ENCODE peak calls at places on chromosome 12, in eight cellular contexts. One of them, this sample, is unnamed.

GRCh38 chr12:95805864-95806669 is 15.5 kb upstream of the NTN4 start:
- DNase-seq in fibroblast of villous mesenchyme: peak; percentile 86
- DNase-seq in stimulated activated CD8-positive, alpha-beta memory T cell treated with anti-CD3 and anti-CD28 coated beads, Interleukin-4, amount 100 ng/mL, for 4 hours: no peak
- DNase-seq in left colon: no peak
- DNase-seq in NCI-H1694 treated with DMSO at 0.1 percent for 48 hours: no peak
- DNase-seq in non-pigmented ciliary epithelial cell: peak; percentile 92
- DNase-seq in hypothalamus: no peak
- DNase-seq in HS-27A: peak; percentile 98
- DNase-seq in this sample: peak; percentile 87

GRCh38 chr12:65355461-65355860 is 77.0 kb downstream of the MSRB3 start:
- DNase-seq in fibroblast of villous mesenchyme: peak; percentile 53
- DNase-seq in stimulated activated CD8-positive, alpha-beta memory T cell treated with anti-CD3 and anti-CD28 coated beads, Interleukin-4, amount 100 ng/mL, for 4 hours: no peak
- DNase-seq in left colon: no peak
- DNase-seq in NCI-H1694 treated with DMSO at 0.1 percent for 48 hours: no peak
- DNase-seq in non-pigmented ciliary epithelial cell: no peak
- DNase-seq in hypothalamus: no peak
- DNase-seq in HS-27A: no peak
- DNase-seq in this sample: no peak

GRCh38 chr12:119417440-119417839 is 82.9 kb downstream of the CCDC60 start:
- DNase-seq in fibroblast of villous mesenchyme: no peak
- DNase-seq in stimulated activated CD8-positive, alpha-beta memory T cell treated with anti-CD3 and anti-CD28 coated beads, Interleukin-4, amount 100 ng/mL, for 4 hours: no peak
- DNase-seq in left colon: no peak
- DNase-seq in NCI-H1694 treated with DMSO at 0.1 percent for 48 hours: no peak
- DNase-seq in non-pigmented ciliary epithelial cell: no peak
- DNase-seq in hypothalamus: no peak
- DNase-seq in HS-27A: no peak
- DNase-seq in this sample: no peak

GRCh38 chr12:49094104-49094948 is at the start of gene DHH:
- DNase-seq in fibroblast of villous mesenchyme: no peak
- DNase-seq in stimulated activated CD8-positive, alpha-beta memory T cell treated with anti-CD3 and anti-CD28 coated beads, Interleukin-4, amount 100 ng/mL, for 4 hours: no peak
- DNase-seq in left colon: no peak
- DNase-seq in NCI-H1694 treated with DMSO at 0.1 percent for 48 hours: no peak
- DNase-seq in non-pigmented ciliary epithelial cell: no peak
- DNase-seq in hypothalamus: no peak
- DNase-seq in HS-27A: no peak
- DNase-seq in this sample: no peak

GRCh38 chr12:54967461-54967860 is 17.1 kb downstream of the TESPA1 start:
- DNase-seq in fibroblast of villous mesenchyme: no peak
- DNase-seq in stimulated activated CD8-positive, alpha-beta memory T cell treated with anti-CD3 and anti-CD28 coated beads, Interleukin-4, amount 100 ng/mL, for 4 hours: no peak
- DNase-seq in left colon: no peak
- DNase-seq in NCI-H1694 treated with DMSO at 0.1 percent for 48 hours: no peak
- DNase-seq in non-pigmented ciliary epithelial cell: no peak
- DNase-seq in hypothalamus: no peak
- DNase-seq in HS-27A: no peak
- DNase-seq in this sample: no peak

GRCh38 chr12:3727354-3727753 is 25.6 kb downstream of the CRACR2A start:
- DNase-seq in fibroblast of villous mesenchyme: no peak
- DNase-seq in stimulated activated CD8-positive, alpha-beta memory T cell treated with anti-CD3 and anti-CD28 coated beads, Interleukin-4, amount 100 ng/mL, for 4 hours: no peak
- DNase-seq in left colon: no peak
- DNase-seq in NCI-H1694 treated with DMSO at 0.1 percent for 48 hours: no peak
- DNase-seq in non-pigmented ciliary epithelial cell: no peak
- DNase-seq in hypothalamus: no peak
- DNase-seq in HS-27A: no peak
- DNase-seq in this sample: no peak

GRCh38 chr12:100963381-100963780 is 168.8 kb downstream of the ANO4 start:
- DNase-seq in fibroblast of villous mesenchyme: peak; percentile 30
- DNase-seq in stimulated activated CD8-positive, alpha-beta memory T cell treated with anti-CD3 and anti-CD28 coated beads, Interleukin-4, amount 100 ng/mL, for 4 hours: no peak
- DNase-seq in left colon: no peak
- DNase-seq in NCI-H1694 treated with DMSO at 0.1 percent for 48 hours: no peak
- DNase-seq in non-pigmented ciliary epithelial cell: no peak
- DNase-seq in hypothalamus: no peak
- DNase-seq in HS-27A: no peak
- DNase-seq in this sample: no peak

GRCh38 chr12:76519538-76519937 is 40.0 kb downstream of the OSBPL8 start:
- DNase-seq in fibroblast of villous mesenchyme: no peak
- DNase-seq in stimulated activated CD8-positive, alpha-beta memory T cell treated with anti-CD3 and anti-CD28 coated beads, Interleukin-4, amount 100 ng/mL, for 4 hours: no peak
- DNase-seq in left colon: no peak
- DNase-seq in NCI-H1694 treated with DMSO at 0.1 percent for 48 hours: no peak
- DNase-seq in non-pigmented ciliary epithelial cell: peak; percentile 81
- DNase-seq in hypothalamus: no peak
- DNase-seq in HS-27A: no peak
- DNase-seq in this sample: no peak

GRCh38 chr12:69738351-69739286 is at the start of gene RAB3IP:
- DNase-seq in fibroblast of villous mesenchyme: peak; percentile 70
- DNase-seq in stimulated activated CD8-positive, alpha-beta memory T cell treated with anti-CD3 and anti-CD28 coated beads, Interleukin-4, amount 100 ng/mL, for 4 hours: peak; percentile 86
- DNase-seq in left colon: peak; percentile 87
- DNase-seq in NCI-H1694 treated with DMSO at 0.1 percent for 48 hours: peak; percentile 38
- DNase-seq in non-pigmented ciliary epithelial cell: no peak
- DNase-seq in hypothalamus: peak; percentile 48
- DNase-seq in HS-27A: peak; percentile 36
- DNase-seq in this sample: peak; percentile 30

GRCh38 chr12:33967760-33968159 is 54.5 kb upstream of the ALG10 start:
- DNase-seq in fibroblast of villous mesenchyme: no peak
- DNase-seq in stimulated activated CD8-positive, alpha-beta memory T cell treated with anti-CD3 and anti-CD28 coated beads, Interleukin-4, amount 100 ng/mL, for 4 hours: no peak
- DNase-seq in left colon: no peak
- DNase-seq in NCI-H1694 treated with DMSO at 0.1 percent for 48 hours: no peak
- DNase-seq in non-pigmented ciliary epithelial cell: no peak
- DNase-seq in hypothalamus: no peak
- DNase-seq in HS-27A: no peak
- DNase-seq in this sample: no peak

GRCh38 chr12:107590369-107591094 is 95.1 kb upstream of the PWP1 start:
- DNase-seq in fibroblast of villous mesenchyme: no peak
- DNase-seq in stimulated activated CD8-positive, alpha-beta memory T cell treated with anti-CD3 and anti-CD28 coated beads, Interleukin-4, amount 100 ng/mL, for 4 hours: no peak
- DNase-seq in left colon: no peak
- DNase-seq in NCI-H1694 treated with DMSO at 0.1 percent for 48 hours: no peak
- DNase-seq in non-pigmented ciliary epithelial cell: no peak
- DNase-seq in hypothalamus: no peak
- DNase-seq in HS-27A: no peak
- DNase-seq in this sample: no peak

GRCh38 chr12:27437839-27438238 is 8.7 kb upstream of the SMCO2 start:
- DNase-seq in fibroblast of villous mesenchyme: no peak
- DNase-seq in stimulated activated CD8-positive, alpha-beta memory T cell treated with anti-CD3 and anti-CD28 coated beads, Interleukin-4, amount 100 ng/mL, for 4 hours: no peak
- DNase-seq in left colon: no peak
- DNase-seq in NCI-H1694 treated with DMSO at 0.1 percent for 48 hours: no peak
- DNase-seq in non-pigmented ciliary epithelial cell: no peak
- DNase-seq in hypothalamus: no peak
- DNase-seq in HS-27A: no peak
- DNase-seq in this sample: no peak

GRCh38 chr12:54981796-54982195 is 2.8 kb downstream of the TESPA1 start:
- DNase-seq in fibroblast of villous mesenchyme: no peak
- DNase-seq in stimulated activated CD8-positive, alpha-beta memory T cell treated with anti-CD3 and anti-CD28 coated beads, Interleukin-4, amount 100 ng/mL, for 4 hours: peak; percentile 19
- DNase-seq in left colon: no peak
- DNase-seq in NCI-H1694 treated with DMSO at 0.1 percent for 48 hours: no peak
- DNase-seq in non-pigmented ciliary epithelial cell: no peak
- DNase-seq in hypothalamus: no peak
- DNase-seq in HS-27A: no peak
- DNase-seq in this sample: no peak

GRCh38 chr12:3218150-3218845 is 141.1 kb downstream of the TSPAN9 start:
- DNase-seq in fibroblast of villous mesenchyme: peak; percentile 84
- DNase-seq in stimulated activated CD8-positive, alpha-beta memory T cell treated with anti-CD3 and anti-CD28 coated beads, Interleukin-4, amount 100 ng/mL, for 4 hours: no peak
- DNase-seq in left colon: peak; percentile 51
- DNase-seq in NCI-H1694 treated with DMSO at 0.1 percent for 48 hours: peak; percentile 88
- DNase-seq in non-pigmented ciliary epithelial cell: no peak
- DNase-seq in hypothalamus: no peak
- DNase-seq in HS-27A: no peak
- DNase-seq in this sample: no peak

GRCh38 chr12:630656-631632 is 32.3 kb downstream of the NINJ2 start:
- DNase-seq in fibroblast of villous mesenchyme: no peak
- DNase-seq in stimulated activated CD8-positive, alpha-beta memory T cell treated with anti-CD3 and anti-CD28 coated beads, Interleukin-4, amount 100 ng/mL, for 4 hours: peak; percentile 34
- DNase-seq in left colon: peak; percentile 58
- DNase-seq in NCI-H1694 treated with DMSO at 0.1 percent for 48 hours: no peak
- DNase-seq in non-pigmented ciliary epithelial cell: no peak
- DNase-seq in hypothalamus: no peak
- DNase-seq in HS-27A: no peak
- DNase-seq in this sample: no peak

GRCh38 chr12:26252946-26253345 is 57.6 kb downstream of the SSPN start:
- DNase-seq in fibroblast of villous mesenchyme: no peak
- DNase-seq in stimulated activated CD8-positive, alpha-beta memory T cell treated with anti-CD3 and anti-CD28 coated beads, Interleukin-4, amount 100 ng/mL, for 4 hours: no peak
- DNase-seq in left colon: no peak
- DNase-seq in NCI-H1694 treated with DMSO at 0.1 percent for 48 hours: no peak
- DNase-seq in non-pigmented ciliary epithelial cell: no peak
- DNase-seq in hypothalamus: no peak
- DNase-seq in HS-27A: peak; percentile 54
- DNase-seq in this sample: no peak

This sample was measured in AG04450.